ENCODE peak calls at places on chromosomes 12 and 14, in six cellular contexts. T, Y, X, K, U and C are unnamed samples.

GRCh38 chr14:99732436-99733220 is 48.5 kb downstream of the CYP46A1 start:
- DNase-seq in T (no peak), Y (no peak), X (no peak), K (no peak), U (no peak), C (no peak)

GRCh38 chr14:32457213-32457920 is 128.3 kb downstream of the AKAP6 start:
- DNase-seq in T (no peak), Y (no peak), X (no peak), K (peak; percentile 83), U (peak; percentile 78), C (no peak)

GRCh38 chr14:71469936-71470335 is 462.3 kb upstream of the RGS6 start:
- DNase-seq in T (no peak), Y (no peak), X (no peak), K (no peak), U (no peak), C (peak; percentile 33)

GRCh38 chr14:66032800-66033199 is 453.4 kb upstream of the CCDC196 start:
- DNase-seq in T (no peak), Y (no peak), X (no peak), K (no peak), U (no peak), C (no peak)

GRCh38 chr14:33903369-33903768 is 47.5 kb downstream of the EGLN3 start:
- DNase-seq in T (no peak), Y (no peak), X (no peak), K (no peak), U (no peak), C (no peak)

GRCh38 chr14:88871429-88871828 is 47.0 kb downstream of the TTC8 start:
- DNase-seq in T (no peak), Y (no peak), X (no peak), K (no peak), U (no peak), C (no peak)

GRCh38 chr12:113240395-113240794 is 19.1 kb downstream of the TPCN1 start:
- DNase-seq in T (no peak), Y (no peak), X (no peak), K (no peak), U (no peak), C (no peak)

GRCh38 chr14:58331111-58331510 is 32.8 kb downstream of the ARID4A start:
- DNase-seq in T (peak; percentile 93), Y (peak; percentile 79), X (peak; percentile 49), K (peak; percentile 99), U (peak; percentile 93), C (peak; percentile 65)

GRCh38 chr14:51776102-51776894 is 84.1 kb upstream of the GNG2 start:
- DNase-seq in T (peak; percentile 28), Y (peak; percentile 83), X (peak; percentile 66), K (peak; percentile 86), U (peak; percentile 76), C (peak; percentile 71)

GRCh38 chr12:6380141-6381121 is 3.5 kb upstream of the LTBR start:
- DNase-seq in T (no peak), Y (peak; percentile 17), X (no peak), K (peak; percentile 66), U (peak; percentile 70), C (no peak)

GRCh38 chr14:103104654-103105511 is 10.4 kb downstream of the EXOC3L4 start:
- DNase-seq in T (peak; percentile 76), Y (peak; percentile 77), X (peak; percentile 60), K (peak; percentile 57), U (peak; percentile 58), C (peak; percentile 94)

GRCh38 chr14:74019743-74020142 is 594 bp downstream of the BBOF1 start:
- DNase-seq in T (no peak), Y (peak; percentile 11), X (peak; percentile 11), K (peak; percentile 73), U (peak; percentile 56), C (no peak)

GRCh38 chr12:5171701-5172100 is 128.0 kb downstream of the KCNA5 start:
- DNase-seq in T (no peak), Y (peak; percentile 72), X (peak; percentile 31), K (peak; percentile 48), U (peak; percentile 76), C (peak; percentile 26)

GRCh38 chr14:35535794-35536112 is 1.8 kb downstream of the INSM2 start:
- DNase-seq in T (peak; percentile 12), Y (no peak), X (no peak), K (no peak), U (no peak), C (no peak)

GRCh38 chr12:100123316-100124095 is 19.2 kb downstream of the BLTP3B start:
- DNase-seq in T (no peak), Y (no peak), X (no peak), K (no peak), U (peak; percentile 31), C (no peak)

GRCh38 chr12:64450057-64450640 is 1.8 kb upstream of the TBK1 start:
- DNase-seq in T (no peak), Y (no peak), X (no peak), K (no peak), U (no peak), C (no peak)

GRCh38 chr12:130787445-130788410 is 51.3 kb downstream of the STX2 start:
- DNase-seq in T (no peak), Y (peak; percentile 76), X (no peak), K (peak; percentile 45), U (no peak), C (no peak)

GRCh38 chr14:20627337-20628032 is 14.0 kb downstream of the OR6S1 start:
- DNase-seq in T (no peak), Y (no peak), X (no peak), K (peak; percentile 43), U (no peak), C (no peak)

GRCh38 chr12:69059465-69060457 is 126.8 kb upstream of the CPM start:
- DNase-seq in T (no peak), Y (no peak), X (peak; percentile 75), K (peak; percentile 52), U (peak; percentile 78), C (no peak)

GRCh38 chr14:104665663-104666522 is 23.5 kb upstream of the INF2 start:
- DNase-seq in T (peak; percentile 54), Y (peak; percentile 95), X (no peak), K (no peak), U (no peak), C (no peak)

GRCh38 chr12:68040450-68041075 is 51.3 kb downstream of the IFNG-AS1 start:
- DNase-seq in T (peak; percentile 59), Y (peak; percentile 82), X (peak; percentile 78), K (peak; percentile 82), U (peak; percentile 72), C (peak; percentile 59)

GRCh38 chr14:55377236-55377635 is 34.4 kb downstream of the ATG14 start:
- DNase-seq in T (no peak), Y (no peak), X (no peak), K (no peak), U (no peak), C (no peak)
- TF ChIP-seq CTCF in T (no peak), Y (peak; percentile 26), X (peak; percentile 24), K (peak; percentile 1), U (no peak), C (no peak)

DNA sequence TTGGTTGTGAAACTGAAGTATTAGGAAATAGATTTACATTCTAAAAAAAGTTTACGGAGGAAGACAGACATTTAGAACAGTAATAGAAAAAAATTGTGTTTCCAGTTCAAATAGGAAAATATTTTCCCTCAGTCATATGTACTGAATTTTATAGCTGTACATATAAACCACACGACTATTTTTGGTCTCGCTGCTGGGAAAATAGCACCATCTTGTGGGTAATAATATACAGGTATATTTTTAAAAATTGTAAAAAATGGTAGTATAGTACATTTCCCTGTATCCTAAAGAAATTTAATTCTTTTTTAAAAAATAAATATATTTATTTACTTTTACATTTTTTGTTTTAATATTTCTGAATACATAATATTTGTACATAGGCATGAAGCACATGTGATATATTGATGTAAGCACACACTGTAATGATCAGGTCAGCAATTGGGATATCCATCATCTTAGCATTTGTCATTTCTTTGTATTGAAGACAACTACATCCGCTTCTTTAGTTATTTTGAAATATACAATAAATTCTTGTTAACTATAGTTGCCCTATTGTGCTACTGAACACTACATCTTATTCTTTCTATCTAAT is 168.6 kb downstream of the ALX1 start:
- DNase-seq in T (no peak), Y (no peak), X (peak; percentile 34), K (peak; percentile 30), U (peak; percentile 15), C (peak; percentile 11)
- TF ChIP-seq CTCF in T (no peak), Y (peak; percentile 59), X (peak; percentile 45), K (peak; percentile 39), U (peak; percentile 55), C (peak; percentile 7)

GRCh38 chr14:37595809-37596595 is 573 bp downstream of the TTC6 start:
- DNase-seq in T (peak; percentile 64), Y (peak; percentile 71), X (peak; percentile 73), K (no peak), U (no peak), C (peak; percentile 80)

GRCh38 chr14:37598973-37599526 is 3.6 kb downstream of the TTC6 start:
- DNase-seq in T (no peak), Y (peak; percentile 42), X (no peak), K (no peak), U (no peak), C (no peak)

GRCh38 chr14:37596790-37597189 is 1.4 kb downstream of the TTC6 start:
- DNase-seq in T (no peak), Y (peak; percentile 14), X (no peak), K (no peak), U (no peak), C (peak; percentile 17)

GRCh38 chr14:37598085-37598972 is 2.9 kb downstream of the TTC6 start:
- DNase-seq in T (no peak), Y (peak; percentile 47), X (no peak), K (no peak), U (no peak), C (peak; percentile 27)

DNA sequence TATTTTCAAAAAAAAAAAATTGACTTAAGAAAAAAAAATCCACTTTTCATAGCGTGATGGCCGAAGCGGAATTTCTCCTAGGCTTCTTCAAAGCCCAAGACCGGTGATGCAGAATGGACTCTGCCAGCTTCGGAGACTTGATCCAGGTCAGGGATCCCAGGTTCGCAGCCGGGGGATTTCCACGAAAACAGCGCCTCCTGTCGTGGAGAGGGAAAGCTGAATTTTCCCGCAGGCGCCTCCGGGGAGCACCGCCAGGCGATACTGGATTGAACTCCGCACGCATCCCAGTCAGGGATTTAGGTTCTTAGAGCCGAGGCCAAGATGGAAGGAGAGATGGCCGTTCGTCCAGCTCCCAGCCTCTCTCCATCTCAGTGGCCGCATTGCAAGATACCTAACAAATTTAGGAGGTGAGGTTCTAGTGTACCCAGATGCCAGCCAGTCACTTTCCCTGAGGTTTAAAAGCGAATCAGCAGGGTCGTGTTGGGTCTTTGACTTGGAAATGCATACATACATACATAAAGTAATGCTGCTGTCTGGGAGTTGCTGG is 2.2 kb downstream of the TTC6 start:
- DNase-seq in T (no peak), Y (peak; percentile 81), X (no peak), K (no peak), U (peak; percentile 10), C (peak; percentile 16)
- TF ChIP-seq CTCF in T (no peak), Y (peak; percentile 68), X (no peak), K (peak; percentile 57), U (peak; percentile 42), C (no peak)

GRCh38 chr14:57291692-57292647 is 23.2 kb downstream of the AP5M1 start:
- DNase-seq in T (no peak), Y (peak; percentile 79), X (no peak), K (no peak), U (no peak), C (no peak)

GRCh38 chr14:57295261-57295660 is 26.5 kb downstream of the AP5M1 start:
- DNase-seq in T (no peak), Y (no peak), X (no peak), K (no peak), U (no peak), C (no peak)

GRCh38 chr14:57297852-57298251 is 29.1 kb downstream of the AP5M1 start:
- DNase-seq in T (no peak), Y (no peak), X (no peak), K (no peak), U (no peak), C (no peak)

GRCh38 chr14:57290753-57291152 is 22.0 kb downstream of the AP5M1 start:
- DNase-seq in T (no peak), Y (peak; percentile 86), X (no peak), K (no peak), U (no peak), C (no peak)

GRCh38 chr14:57293851-57294837 is 25.4 kb downstream of the AP5M1 start:
- DNase-seq in T (no peak), Y (peak; percentile 22), X (no peak), K (peak; percentile 49), U (peak; percentile 34), C (no peak)
- TF ChIP-seq CTCF in T (peak; percentile 53), Y (peak; percentile 52), X (no peak), K (peak; percentile 33), U (peak; percentile 44), C (no peak)